ENCODE peak calls at places on chromosome 4, in eight cellular contexts. X is tibial artery; O is AG08395; N is activated T-helper 2 cell treated with anti-CD3 and anti-CD28 coated beads, Interferon-gamma antibody, Interleukin-2, Interleukin-4, amounts not matched to agents 10 μg/mL and 5 μg/mL and 100 μg/mL, durations not matched to agents 14 hours and 24 hours and 36 hours; S is occipital lobe; D is neuronal stem cell; P is GM10248; J is IMR-90. E is an unnamed sample.
A peak's percentile ranks its signal among the peaks of the same experiment; 100 is the strongest.

GRCh38 chr4:76250962-76251361 is 559 bp upstream of the FAM47E start:
- DNase-seq in X (no peak), O (no peak), N (no peak), S (no peak), D (no peak), P (no peak), J (no peak), E (no peak)

GRCh38 chr4:89434364-89434988 is 126.9 kb upstream of the GPRIN3 start:
- DNase-seq in X (no peak), O (peak; percentile 51), N (no peak), S (no peak), D (no peak), P (peak; percentile 20), J (peak; percentile 35), E (peak; percentile 4)

GRCh38 chr4:109947457-109947856 is 34.8 kb downstream of the EGF start:
- DNase-seq in X (no peak), O (peak; percentile 4), N (no peak), S (no peak), D (no peak), P (no peak), J (peak; percentile 30), E (no peak)

GRCh38 chr4:155304375-155304774 is 72.4 kb downstream of the MAP9 start:
- DNase-seq in X (no peak), O (no peak), N (no peak), S (no peak), D (no peak), P (no peak), J (no peak), E (no peak)

GRCh38 chr4:48483777-48484493 is 792 bp downstream of the SLC10A4 start:
- DNase-seq in X (no peak), O (no peak), N (no peak), S (no peak), D (no peak), P (no peak), J (no peak), E (peak; percentile 6)

GRCh38 chr4:121736735-121737351 is 28.1 kb downstream of the SMIM43 start:
- DNase-seq in X (peak; percentile 27), O (peak; percentile 65), N (no peak), S (no peak), D (peak; percentile 48), P (peak; percentile 26), J (peak; percentile 70), E (no peak)

GRCh38 chr4:36841583-36842326 is 402.8 kb upstream of the NWD2 start:
- DNase-seq in X (no peak), O (no peak), N (no peak), S (no peak), D (no peak), P (peak; percentile 17), J (no peak), E (no peak)

GRCh38 chr4:184281231-184282139 is 63.8 kb upstream of the ENPP6 start:
- DNase-seq in X (no peak), O (no peak), N (no peak), S (no peak), D (no peak), P (peak; percentile 72), J (no peak), E (no peak)

GRCh38 chr4:182351485-182351884 is 108.3 kb downstream of the TENM3 start:
- DNase-seq in X (no peak), O (no peak), N (no peak), S (no peak), D (no peak), P (no peak), J (no peak), E (no peak)

GRCh38 chr4:13984996-13985780 is 357.7 kb upstream of the BOD1L1 start:
- DNase-seq in X (peak; percentile 20), O (no peak), N (no peak), S (no peak), D (no peak), P (no peak), J (peak; percentile 50), E (no peak)

GRCh38 chr4:150457802-150458201 is 124.1 kb upstream of the MAB21L2 start:
- DNase-seq in X (no peak), O (no peak), N (no peak), S (no peak), D (no peak), P (no peak), J (no peak), E (no peak)

GRCh38 chr4:67911638-67912037 is 27.8 kb upstream of the TMPRSS11D start:
- DNase-seq in X (no peak), O (no peak), N (no peak), S (no peak), D (no peak), P (no peak), J (no peak), E (no peak)